ENCODE peak calls at places on chromosome 22, in four cellular contexts. One of them, this sample, is unnamed.

GRCh38 chr22:35552846-35553245 is 12.2 kb downstream of the RASD2 start:
- DNase-seq in naive thymus-derived CD4-positive, alpha-beta T cell: no peak
- DNase-seq in endodermal cell: no peak
- DNase-seq in HCT116: no peak
- DNase-seq in this sample: no peak

GRCh38 chr22:28538922-28539321 is 140.7 kb downstream of the TTC28 start:
- DNase-seq in naive thymus-derived CD4-positive, alpha-beta T cell: no peak
- DNase-seq in endodermal cell: no peak
- DNase-seq in HCT116: no peak
- DNase-seq in this sample: no peak

GRCh38 chr22:44351685-44352377 is 39.1 kb upstream of the SHISAL1 start:
- DNase-seq in naive thymus-derived CD4-positive, alpha-beta T cell: no peak
- DNase-seq in endodermal cell: peak; percentile 87
- DNase-seq in HCT116: no peak
- DNase-seq in this sample: peak; percentile 74

GRCh38 chr22:30414525-30415047 is 11.0 kb upstream of the MTFP1 start:
- DNase-seq in naive thymus-derived CD4-positive, alpha-beta T cell: no peak
- DNase-seq in endodermal cell: no peak
- DNase-seq in HCT116: no peak
- DNase-seq in this sample: no peak

GRCh38 chr22:41996826-41997225 is 1.8 kb upstream of the WBP2NL start:
- DNase-seq in naive thymus-derived CD4-positive, alpha-beta T cell: no peak
- DNase-seq in endodermal cell: peak; percentile 34
- DNase-seq in HCT116: no peak
- DNase-seq in this sample: no peak

GRCh38 chr22:35400335-35400680 is 368 bp downstream of the MCM5 start:
- DNase-seq in naive thymus-derived CD4-positive, alpha-beta T cell: no peak
- DNase-seq in endodermal cell: no peak
- DNase-seq in HCT116: no peak
- DNase-seq in this sample: no peak

GRCh38 chr22:22168190-22168940 is 76.2 kb upstream of the VPREB1 start:
- DNase-seq in naive thymus-derived CD4-positive, alpha-beta T cell: no peak
- DNase-seq in endodermal cell: peak; percentile 67
- DNase-seq in HCT116: peak; percentile 88
- DNase-seq in this sample: peak; percentile 54

GRCh38 chr22:37553725-37554124 is 6.6 kb upstream of the CDC42EP1 start:
- DNase-seq in naive thymus-derived CD4-positive, alpha-beta T cell: no peak
- DNase-seq in endodermal cell: no peak
- DNase-seq in HCT116: no peak
- DNase-seq in this sample: no peak

GRCh38 chr22:38172016-38172431 is 9.6 kb downstream of the PLA2G6 start:
- DNase-seq in naive thymus-derived CD4-positive, alpha-beta T cell: no peak
- DNase-seq in endodermal cell: no peak
- DNase-seq in HCT116: no peak
- DNase-seq in this sample: no peak

GRCh38 chr22:31272522-31273446 is 19.5 kb downstream of the PIK3IP1 start:
- DNase-seq in naive thymus-derived CD4-positive, alpha-beta T cell: peak; percentile 50
- DNase-seq in endodermal cell: peak; percentile 91
- DNase-seq in HCT116: peak; percentile 32
- DNase-seq in this sample: peak; percentile 81

GRCh38 chr22:25219211-25219689 is at the start of gene CRYBB2:
- DNase-seq in naive thymus-derived CD4-positive, alpha-beta T cell: no peak
- DNase-seq in endodermal cell: no peak
- DNase-seq in HCT116: no peak
- DNase-seq in this sample: peak; percentile 15

GRCh38 chr22:50713571-50714056 is 24.4 kb upstream of the ACR start:
- DNase-seq in naive thymus-derived CD4-positive, alpha-beta T cell: no peak
- DNase-seq in endodermal cell: no peak
- DNase-seq in HCT116: no peak
- DNase-seq in this sample: no peak

GRCh38 chr22:49962012-49962750 is 1.6 kb downstream of the PIM3 start:
- DNase-seq in naive thymus-derived CD4-positive, alpha-beta T cell: peak; percentile 59
- DNase-seq in endodermal cell: peak; percentile 94
- DNase-seq in HCT116: no peak
- DNase-seq in this sample: peak; percentile 97

GRCh38 chr22:32901925-32902324 is 100.4 kb downstream of the TIMP3 start:
- DNase-seq in naive thymus-derived CD4-positive, alpha-beta T cell: no peak
- DNase-seq in endodermal cell: peak; percentile 43
- DNase-seq in HCT116: no peak
- DNase-seq in this sample: no peak

GRCh38 chr22:17742528-17742902 is 31.8 kb downstream of the BID start:
- DNase-seq in naive thymus-derived CD4-positive, alpha-beta T cell: peak; percentile 55
- DNase-seq in endodermal cell: peak; percentile 98
- DNase-seq in HCT116: peak; percentile 59
- DNase-seq in this sample: peak; percentile 97

GRCh38 chr22:31923166-31923565 is 21.2 kb upstream of the YWHAH start:
- DNase-seq in naive thymus-derived CD4-positive, alpha-beta T cell: no peak
- DNase-seq in endodermal cell: no peak
- DNase-seq in HCT116: no peak
- DNase-seq in this sample: no peak

GRCh38 chr22:29306830-29307657 is 594 bp downstream of the GAS2L1 start:
- DNase-seq in naive thymus-derived CD4-positive, alpha-beta T cell: no peak
- DNase-seq in endodermal cell: peak; percentile 91
- DNase-seq in HCT116: no peak
- DNase-seq in this sample: peak; percentile 98

GRCh38 chr22:48254311-48254873 is 1491.9 kb downstream of the TBC1D22A start:
- DNase-seq in naive thymus-derived CD4-positive, alpha-beta T cell: no peak
- DNase-seq in endodermal cell: peak; percentile 55
- DNase-seq in HCT116: no peak
- DNase-seq in this sample: peak; percentile 72

GRCh38 chr22:46009730-46010129 is 32.8 kb upstream of the WNT7B start:
- DNase-seq in naive thymus-derived CD4-positive, alpha-beta T cell: no peak
- DNase-seq in endodermal cell: no peak
- DNase-seq in HCT116: no peak
- DNase-seq in this sample: no peak

GRCh38 chr22:48245119-48245485 is 1482.7 kb downstream of the TBC1D22A start:
- DNase-seq in naive thymus-derived CD4-positive, alpha-beta T cell: no peak
- DNase-seq in endodermal cell: no peak
- DNase-seq in HCT116: no peak
- DNase-seq in this sample: no peak

GRCh38 chr22:25062378-25063095 is 110.0 kb downstream of the KIAA1671 start:
- DNase-seq in naive thymus-derived CD4-positive, alpha-beta T cell: peak; percentile 85
- DNase-seq in endodermal cell: no peak
- DNase-seq in HCT116: no peak
- DNase-seq in this sample: peak; percentile 47

GRCh38 chr22:42270512-42271190 is at the start of gene TCF20:
- DNase-seq in naive thymus-derived CD4-positive, alpha-beta T cell: peak; percentile 73
- DNase-seq in endodermal cell: peak; percentile 89
- DNase-seq in HCT116: peak; percentile 10
- DNase-seq in this sample: peak; percentile 97

GRCh38 chr22:41976070-41976901 is 7.0 kb downstream of the SEPTIN3 start:
- DNase-seq in naive thymus-derived CD4-positive, alpha-beta T cell: peak; percentile 18
- DNase-seq in endodermal cell: peak; percentile 75
- DNase-seq in HCT116: no peak
- DNase-seq in this sample: peak; percentile 96

GRCh38 chr22:27231266-27231665 is 570.3 kb downstream of the MN1 start:
- DNase-seq in naive thymus-derived CD4-positive, alpha-beta T cell: no peak
- DNase-seq in endodermal cell: no peak
- DNase-seq in HCT116: no peak
- DNase-seq in this sample: no peak

GRCh38 chr22:26170112-26170492 is 840 bp downstream of the SEZ6L start:
- DNase-seq in naive thymus-derived CD4-positive, alpha-beta T cell: no peak
- DNase-seq in endodermal cell: peak; percentile 70
- DNase-seq in HCT116: no peak
- DNase-seq in this sample: peak; percentile 51

GRCh38 chr22:42062506-42063190 is 8.0 kb downstream of the NAGA start:
- DNase-seq in naive thymus-derived CD4-positive, alpha-beta T cell: no peak
- DNase-seq in endodermal cell: no peak
- DNase-seq in HCT116: no peak
- DNase-seq in this sample: no peak

GRCh38 chr22:47626428-47627390 is 864.3 kb downstream of the TBC1D22A start:
- DNase-seq in naive thymus-derived CD4-positive, alpha-beta T cell: no peak
- DNase-seq in endodermal cell: peak; percentile 56
- DNase-seq in HCT116: peak; percentile 6
- DNase-seq in this sample: no peak

GRCh38 chr22:29840498-29840897 is 2.4 kb upstream of the ASCC2 start:
- DNase-seq in naive thymus-derived CD4-positive, alpha-beta T cell: no peak
- DNase-seq in endodermal cell: no peak
- DNase-seq in HCT116: no peak
- DNase-seq in this sample: no peak

GRCh38 chr22:47275479-47276218 is 513.2 kb downstream of the TBC1D22A start:
- DNase-seq in naive thymus-derived CD4-positive, alpha-beta T cell: no peak
- DNase-seq in endodermal cell: no peak
- DNase-seq in HCT116: no peak
- DNase-seq in this sample: no peak

GRCh38 chr22:43500792-43501785 is 89.3 kb downstream of the MPPED1 start:
- DNase-seq in naive thymus-derived CD4-positive, alpha-beta T cell: no peak
- DNase-seq in endodermal cell: no peak
- DNase-seq in HCT116: no peak
- DNase-seq in this sample: no peak

GRCh38 chr22:21921184-21921721 is 31.4 kb downstream of the PPM1F start:
- DNase-seq in naive thymus-derived CD4-positive, alpha-beta T cell: no peak
- DNase-seq in endodermal cell: peak; percentile 56
- DNase-seq in HCT116: no peak
- DNase-seq in this sample: peak; percentile 80

GRCh38 chr22:47094861-47095330 is 332.4 kb downstream of the TBC1D22A start:
- DNase-seq in naive thymus-derived CD4-positive, alpha-beta T cell: no peak
- DNase-seq in endodermal cell: no peak
- DNase-seq in HCT116: no peak
- DNase-seq in this sample: no peak

DNA sequence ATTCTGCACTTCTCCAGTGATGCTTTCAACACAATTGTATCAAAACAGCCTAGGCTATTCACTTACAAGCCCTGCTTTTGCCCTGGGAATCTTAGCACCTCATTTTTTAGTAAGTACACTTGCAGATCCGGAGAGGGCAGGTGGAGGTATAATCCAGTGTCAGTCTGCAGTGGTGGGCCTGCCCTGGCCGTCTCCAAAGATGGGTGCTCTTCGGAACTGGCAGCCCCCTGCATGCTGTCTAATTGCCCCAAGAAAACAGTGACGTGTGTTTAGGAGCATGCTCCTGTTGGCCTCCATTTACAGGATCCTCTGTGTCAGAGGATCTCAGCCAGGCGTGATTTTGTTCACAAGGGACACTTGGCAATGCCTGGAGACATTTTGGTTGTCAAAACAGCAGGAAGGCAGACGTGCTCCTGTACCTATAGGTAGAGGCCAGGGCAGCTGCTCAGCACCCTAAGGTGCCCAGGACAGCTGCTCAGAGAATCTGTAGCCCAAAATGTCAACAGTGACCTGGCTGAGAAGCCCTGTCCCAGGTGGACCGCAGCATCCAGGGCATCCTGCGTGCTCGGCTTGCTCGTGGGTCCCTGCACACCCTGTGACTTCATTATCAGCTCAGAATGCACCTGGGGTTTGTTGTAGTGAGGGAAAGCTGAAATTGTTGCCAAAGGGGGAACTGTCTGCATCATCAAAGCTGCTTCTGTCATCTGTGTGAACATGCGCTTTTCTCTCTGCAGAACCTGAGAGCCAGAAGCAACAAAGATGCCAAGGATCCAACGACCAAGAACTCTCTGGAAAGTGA is 90.7 kb downstream of the BCR start:
- DNase-seq in naive thymus-derived CD4-positive, alpha-beta T cell: no peak
- DNase-seq in endodermal cell: no peak
- DNase-seq in HCT116: no peak
- DNase-seq in this sample: no peak
- H3K36me3 ChIP-seq in naive thymus-derived CD4-positive, alpha-beta T cell: no peaks in the 10 kb centered on the region
- H3K36me3 ChIP-seq in endodermal cell: peaks cover 88% of the 10 kb centered on the region
- H3K36me3 ChIP-seq in HCT116: peaks cover 18% of the 10 kb centered on the region
- H3K36me3 ChIP-seq in this sample: peaks cover 27% of the 10 kb centered on the region

GRCh38 chr22:20196094-20196840 is 45.4 kb upstream of the CCDC188 start:
- DNase-seq in naive thymus-derived CD4-positive, alpha-beta T cell: no peak
- DNase-seq in endodermal cell: no peak
- DNase-seq in HCT116: no peak
- DNase-seq in this sample: peak; percentile 81
- H3K27me3 ChIP-seq in naive thymus-derived CD4-positive, alpha-beta T cell: no peaks in the 10 kb centered on the region
- H3K27me3 ChIP-seq in endodermal cell: no peaks in the 10 kb centered on the region
- H3K27me3 ChIP-seq in HCT116: peaks cover 3% of the 10 kb centered on the region
- H3K27me3 ChIP-seq in this sample: no peaks in the 10 kb centered on the region

DNA sequence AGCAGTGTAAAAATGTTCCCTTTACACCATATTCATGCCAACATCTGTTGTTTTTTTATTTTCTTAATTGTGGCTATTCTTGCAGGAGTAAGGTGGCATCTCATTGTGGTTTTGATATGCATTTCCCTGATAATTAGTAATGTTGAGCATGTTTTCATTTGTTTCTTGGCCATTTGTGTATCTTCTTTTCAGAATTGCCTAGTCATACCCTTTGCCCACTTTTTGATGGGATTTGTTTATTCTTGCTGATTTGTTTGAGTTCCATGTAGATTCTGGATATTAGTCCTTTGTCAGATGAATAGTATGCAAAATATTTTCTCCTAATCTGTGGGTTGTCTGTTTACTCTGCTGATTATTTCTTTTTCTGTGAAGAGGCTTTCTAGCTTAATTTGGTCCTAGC is 98.9 kb upstream of the SERPIND1 start:
- DNase-seq in naive thymus-derived CD4-positive, alpha-beta T cell: no peak
- DNase-seq in endodermal cell: no peak
- DNase-seq in HCT116: no peak
- DNase-seq in this sample: no peak
- H3K36me3 ChIP-seq in naive thymus-derived CD4-positive, alpha-beta T cell: no peaks in the 10 kb centered on the region
- H3K36me3 ChIP-seq in endodermal cell: no peaks in the 10 kb centered on the region
- H3K36me3 ChIP-seq in HCT116: no peaks in the 10 kb centered on the region
- H3K36me3 ChIP-seq in this sample: no peaks in the 10 kb centered on the region

DNA sequence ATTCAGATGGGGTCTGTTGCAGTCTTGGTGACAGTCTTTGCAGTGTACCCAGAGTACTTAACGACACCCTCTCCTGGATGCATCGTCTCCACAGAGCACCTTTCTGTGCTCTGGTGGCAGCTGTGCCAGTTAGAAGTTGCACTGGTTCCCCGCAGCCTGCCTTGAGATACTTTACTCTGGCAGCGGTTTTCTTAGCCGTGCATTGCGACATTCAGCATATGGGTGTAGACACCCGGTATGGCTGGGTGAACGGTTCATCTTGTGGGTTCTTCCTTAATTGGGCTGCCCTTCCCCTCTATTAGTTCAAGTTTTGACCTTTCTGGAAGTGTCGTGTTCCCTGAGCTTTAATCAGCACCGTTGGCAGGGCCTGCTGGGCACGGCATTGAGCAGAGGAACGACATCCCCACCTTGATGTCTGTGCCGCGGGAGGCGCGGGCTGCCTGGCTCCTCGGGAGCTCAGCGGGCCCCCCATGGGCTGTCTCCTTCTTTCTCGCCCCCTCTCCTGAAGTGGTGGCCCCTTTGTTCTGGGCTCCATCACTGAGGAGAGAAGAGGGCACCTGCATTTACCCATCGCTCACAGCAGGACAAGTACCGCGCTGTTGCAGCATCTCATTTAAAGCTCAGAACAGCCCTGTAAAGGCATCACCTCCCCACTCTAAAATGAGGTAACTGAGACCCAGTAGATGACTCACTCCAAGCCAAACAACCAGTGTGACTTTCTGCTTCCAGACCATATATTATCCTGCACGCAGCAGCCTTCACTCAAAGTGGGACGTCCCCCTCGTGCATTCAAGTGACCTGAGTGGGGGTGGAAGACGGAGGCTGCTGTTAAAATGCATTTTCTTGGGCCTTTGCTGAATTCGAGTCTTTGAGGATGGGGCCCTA is 13.3 kb downstream of the FAM83F start:
- DNase-seq in naive thymus-derived CD4-positive, alpha-beta T cell: no peak
- DNase-seq in endodermal cell: no peak
- DNase-seq in HCT116: no peak
- DNase-seq in this sample: no peak
- H3K27me3 ChIP-seq in naive thymus-derived CD4-positive, alpha-beta T cell: no peaks in the 10 kb centered on the region
- H3K27me3 ChIP-seq in endodermal cell: no peaks in the 10 kb centered on the region
- H3K27me3 ChIP-seq in HCT116: no peaks in the 10 kb centered on the region
- H3K27me3 ChIP-seq in this sample: no peaks in the 10 kb centered on the region